ENCODE peak calls at places on chromosomes 12 and 14, in four cellular contexts. W is tibial artery, X is A549, B is tibial nerve. F is an unnamed sample. For H3K9me3, the result is how much of the 10 kb centered on the place peaks cover.

GRCh38 chr14:29584992-29585391 is 342.7 kb downstream of the PRKD1 start:
- DNase-seq in W (peak), X (peak), B (no peak), F (no peak)

GRCh38 chr12:106179086-106179485 is 40.3 kb upstream of the NUAK1 start:
- DNase-seq in W (no peak), X (no peak), B (peak), F (no peak)

GRCh38 chr12:92989715-92990484 is 60.8 kb upstream of the EEA1 start:
- DNase-seq in W (no peak), X (no peak), B (no peak), F (no peak)

GRCh38 chr14:91169951-91170350 is 56.1 kb downstream of the DGLUCY start:
- DNase-seq in W (no peak), X (no peak), B (no peak), F (no peak)

GRCh38 chr14:74841230-74842207 is 34.4 kb downstream of the PROX2 start:
- DNase-seq in W (no peak), X (no peak), B (no peak), F (no peak)

GRCh38 chr12:70007687-70008086 is 182.7 kb downstream of the MYRFL start:
- DNase-seq in W (no peak), X (no peak), B (no peak), F (peak)

GRCh38 chr12:14384783-14385638 is 19.5 kb downstream of the ATF7IP start:
- DNase-seq in W (peak), X (peak), B (no peak), F (peak)

GRCh38 chr12:121261397-121261796 is 35.1 kb downstream of the CAMKK2 start:
- DNase-seq in W (no peak), X (no peak), B (no peak), F (no peak)

GRCh38 chr14:102565331-102565887 is 27.0 kb upstream of the RCOR1 start:
- DNase-seq in W (no peak), X (no peak), B (no peak), F (no peak)

GRCh38 chr12:9758119-9758518 is 2.6 kb downstream of the CD69 start:
- DNase-seq in W (no peak), X (no peak), B (no peak), F (no peak)

GRCh38 chr12:92242917-92243316 is 97.3 kb upstream of the BTG1 start:
- DNase-seq in W (no peak), X (no peak), B (no peak), F (no peak)

GRCh38 chr14:89303452-89304435 is 113.3 kb downstream of the FOXN3 start:
- DNase-seq in W (peak), X (no peak), B (peak), F (no peak)

GRCh38 chr12:40577834-40578233 is 114.4 kb upstream of the CNTN1 start:
- DNase-seq in W (no peak), X (no peak), B (no peak), F (no peak)

GRCh38 chr12:91884216-91884615 is 261.4 kb downstream of the BTG1 start:
- DNase-seq in W (no peak), X (no peak), B (no peak), F (no peak)

GRCh38 chr12:94712852-94713545 is 62.6 kb upstream of the TMCC3 start:
- DNase-seq in W (no peak), X (no peak), B (no peak), F (no peak)

GRCh38 chr14:33218030-33218429 is 279.4 kb downstream of the NPAS3 start:
- DNase-seq in W (no peak), X (no peak), B (no peak), F (no peak)
- H3K9me3 ChIP-seq in W (under half), X (under half), B (under half), F (under half)

DNA sequence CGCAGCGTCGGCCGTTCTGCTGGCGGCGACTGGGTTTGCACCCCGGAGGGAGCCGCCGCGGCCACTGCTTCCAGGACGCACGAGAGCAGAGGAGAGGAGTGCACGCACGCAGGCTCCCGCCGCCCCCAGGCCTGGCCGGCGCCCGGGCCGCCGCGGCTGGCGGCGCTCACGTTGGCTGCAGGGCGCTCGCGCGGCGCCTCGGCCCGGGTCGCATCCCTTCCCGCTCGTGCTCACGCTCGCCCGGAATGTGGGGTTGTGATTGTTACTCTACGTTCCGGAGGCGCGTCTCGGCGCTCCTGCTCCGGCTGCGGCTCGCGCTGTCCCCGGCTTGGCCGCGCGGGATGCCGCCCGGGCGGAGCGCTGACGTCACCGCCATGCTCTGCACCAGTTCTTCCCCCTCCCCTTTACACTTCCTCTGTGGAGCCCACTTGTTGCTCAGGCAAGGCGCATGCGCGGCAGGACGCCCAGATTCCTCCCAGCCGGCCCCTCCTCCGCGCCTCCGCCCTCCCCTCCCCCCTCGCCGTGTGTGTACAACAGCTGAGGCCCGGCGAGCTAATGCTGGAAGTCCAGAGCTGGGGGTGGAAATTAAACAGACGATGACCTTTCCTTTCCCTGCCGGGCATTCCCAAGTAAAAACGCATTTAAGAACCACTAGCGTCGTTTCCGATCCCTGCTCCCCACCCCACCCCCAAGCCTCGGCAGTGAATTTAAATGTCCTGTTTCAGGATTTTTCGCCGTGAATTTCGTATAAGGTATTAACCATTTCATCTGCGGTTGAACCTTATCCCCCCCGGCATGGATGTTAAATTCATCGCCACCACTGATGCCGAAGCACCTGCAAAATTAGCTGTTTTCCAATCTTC is at the start of gene IRF2BPL:
- DNase-seq in W (peak), X (peak), B (peak), F (peak)
- TF ChIP-seq CTCF in W (no peak), X (no peak), B (no peak), F (no peak)

DNA sequence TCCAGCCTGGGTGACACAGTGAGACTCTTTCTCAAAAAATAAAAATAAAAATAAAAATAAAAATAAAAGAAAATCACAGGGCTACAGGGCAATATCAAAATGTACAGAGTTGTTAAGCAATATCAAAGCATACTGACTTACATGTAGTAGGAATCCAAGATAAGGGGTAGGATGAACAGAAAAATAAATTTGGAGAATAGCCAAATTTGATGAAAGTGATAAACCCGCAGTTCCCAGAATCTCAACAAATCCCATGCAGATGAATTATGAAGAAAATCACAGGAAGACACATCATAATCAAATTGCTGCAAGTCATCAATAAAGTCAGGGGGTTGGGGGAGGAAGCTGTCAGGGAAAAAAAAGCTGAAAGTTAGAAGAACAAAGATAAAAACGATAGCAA is 15.6 kb downstream of the DDHD1 start:
- DNase-seq in W (no peak), X (no peak), B (no peak), F (no peak)
- H3K9me3 ChIP-seq in W (under half), X (under half), B (under half), F (under half)

DNA sequence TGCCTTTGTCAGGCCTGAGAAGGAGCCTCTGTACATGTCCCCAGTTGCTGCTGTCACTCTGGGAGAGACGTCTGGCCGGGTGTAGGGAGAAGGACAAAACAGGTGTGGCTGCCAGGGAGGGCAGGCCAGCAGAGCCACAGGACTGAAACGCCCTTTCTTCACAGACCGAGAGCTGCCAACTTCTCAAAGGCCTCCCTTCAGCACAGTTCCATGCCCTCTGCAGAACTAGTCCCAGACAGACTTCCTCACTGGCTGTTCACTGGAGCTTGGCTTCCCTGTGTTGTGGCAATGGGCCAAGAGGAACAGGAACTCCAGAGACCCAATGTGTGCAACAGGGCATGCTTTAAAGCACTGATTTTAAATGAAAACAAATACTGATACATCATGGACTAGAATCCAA is 50.7 kb upstream of the PNMA1 start:
- DNase-seq in W (peak), X (no peak), B (no peak), F (no peak)
- TF ChIP-seq CTCF in W (no peak), X (no peak), B (no peak), F (no peak)

GRCh38 chr14:105774001-105774400 is 247.6 kb downstream of the TMEM121 start:
- DNase-seq in W (no peak), X (no peak), B (no peak), F (no peak)

GRCh38 chr14:105773584-105773983 is 247.2 kb downstream of the TMEM121 start:
- DNase-seq in W (no peak), X (no peak), B (no peak), F (no peak)

GRCh38 chr14:105776924-105777323 is 250.5 kb downstream of the TMEM121 start:
- DNase-seq in W (no peak), X (no peak), B (no peak), F (no peak)
- H3K9me3 ChIP-seq in W (under half), X (under half), B (under half), F (under half)

GRCh38 chr12:99824900-99825562 is 159.7 kb downstream of the ANKS1B start:
- DNase-seq in W (peak), X (no peak), B (no peak), F (no peak)

DNA sequence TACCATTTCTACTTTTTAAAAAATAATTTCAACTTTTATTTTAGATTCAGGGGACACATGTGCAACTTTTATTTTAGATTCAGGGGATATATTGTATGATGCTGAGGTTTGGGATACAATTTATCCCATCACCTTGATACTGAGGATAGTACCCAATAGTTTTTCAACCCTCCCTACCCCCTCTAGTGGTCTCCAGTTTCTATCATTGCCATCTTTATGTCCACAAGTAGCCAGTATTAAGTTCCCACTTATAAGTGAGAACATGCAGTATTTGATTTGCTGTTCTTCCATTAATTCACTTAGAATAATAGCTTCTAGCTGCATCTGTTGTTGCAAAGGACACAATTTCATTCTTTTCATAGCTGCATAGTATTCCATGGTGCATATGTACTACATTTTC is 162.5 kb downstream of the ANKS1B start:
- DNase-seq in W (no peak), X (no peak), B (no peak), F (no peak)
- TF ChIP-seq CTCF in W (no peak), X (no peak), B (no peak), F (no peak)

DNA sequence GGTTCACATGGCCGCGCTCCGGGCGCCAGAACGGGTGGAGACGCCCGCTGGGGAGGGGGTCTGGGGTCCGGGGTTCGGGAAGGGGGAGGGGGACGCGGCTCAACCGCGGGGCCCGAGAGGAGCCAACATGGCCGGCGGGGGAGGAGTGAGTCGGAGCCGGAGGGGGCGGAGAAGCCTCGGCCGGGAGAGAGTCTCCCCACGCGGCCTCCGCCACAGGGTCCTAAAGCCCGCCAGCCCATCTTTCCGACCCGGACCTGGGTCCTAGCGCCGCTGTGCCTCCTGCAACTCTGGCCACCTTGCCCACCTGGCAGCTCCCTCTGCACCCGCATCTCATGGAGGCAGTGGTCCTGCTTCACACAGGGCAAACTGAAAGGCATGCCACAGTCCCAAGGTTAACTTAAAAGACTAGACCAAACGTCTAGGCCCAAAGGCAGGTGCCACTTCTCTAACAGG is at the start of gene BAZ2A:
- DNase-seq in W (peak), X (peak), B (peak), F (peak)
- H3K9me3 ChIP-seq in W (under half), X (under half), B (under half), F (under half)

GRCh38 chr14:24053548-24054323 is 1.9 kb downstream of the CARMIL3 start:
- DNase-seq in W (peak), X (no peak), B (no peak), F (no peak)
- TF ChIP-seq CTCF in W (no peak), X (no peak), B (no peak), F (no peak)

F was measured in PC-9.